ENCODE peak calls at places on chromosomes 7 and 10, in seven cellular contexts. A, U, E, S, G, F and X are unnamed samples.

GRCh38 chr10:4849555-4850242 is 23.7 kb downstream of the AKR1E2 start:
- DNase-seq in G (peak; percentile 93), A (peak; percentile 93), E (peak; percentile 96), U (peak; percentile 92), F (peak; percentile 85), S (peak; percentile 90), X (no peak)

GRCh38 chr7:108972009-108972408 is 402.3 kb downstream of the DNAJB9 start:
- DNase-seq in E (no peak), A (no peak), F (no peak), U (no peak), S (no peak), G (no peak), X (no peak)

GRCh38 chr7:45885264-45885882 is 2.9 kb upstream of the IGFBP1 start:
- DNase-seq in A (peak; percentile 31), F (no peak), U (no peak), E (peak; percentile 25), S (no peak), G (no peak), X (no peak)

GRCh38 chr10:30705625-30706149 is 76.1 kb upstream of the LYZL2 start:
- DNase-seq in A (no peak), U (no peak), F (peak; percentile 11), S (no peak), G (no peak), E (no peak), X (no peak)

GRCh38 chr10:79487296-79488194 is 24.8 kb upstream of the EIF5AL1 start:
- DNase-seq in S (no peak), A (no peak), G (no peak), F (peak; percentile 77), E (peak; percentile 49), U (peak; percentile 65), X (no peak)

GRCh38 chr10:71823356-71823755 is 27.7 kb downstream of the PSAP start:
- DNase-seq in U (no peak), E (no peak), F (no peak), G (peak; percentile 37), A (no peak), S (no peak), X (no peak)

GRCh38 chr7:137933270-137934017 is 68.4 kb downstream of the CREB3L2 start:
- DNase-seq in E (peak; percentile 48), S (no peak), G (no peak), U (no peak), F (peak; percentile 54), A (no peak), X (no peak)

GRCh38 chr10:35545878-35546631 is 59.1 kb upstream of the GJD4 start:
- DNase-seq in S (no peak), F (no peak), U (no peak), E (no peak), A (no peak), G (no peak), X (no peak)

GRCh38 chr10:74821501-74821900 is 4.9 kb upstream of the KAT6B start:
- DNase-seq in G (no peak), A (no peak), U (peak; percentile 70), E (no peak), S (no peak), F (no peak), X (no peak)

GRCh38 chr10:60536529-60537114 is 146.9 kb upstream of the ANK3 start:
- DNase-seq in S (no peak), U (no peak), E (peak; percentile 81), A (no peak), F (no peak), G (no peak), X (no peak)

GRCh38 chr10:102384053-102384452 is 11.5 kb upstream of the NFKB2 start:
- DNase-seq in F (peak; percentile 57), S (no peak), G (no peak), A (no peak), E (no peak), U (no peak), X (no peak)

GRCh38 chr7:52273685-52274610 is 761.5 kb upstream of the POM121L12 start:
- DNase-seq in E (peak; percentile 0), G (peak; percentile 85), S (no peak), U (peak; percentile 43), A (no peak), F (no peak), X (no peak)

GRCh38 chr10:17010363-17011145 is 119.1 kb downstream of the CUBN start:
- DNase-seq in E (no peak), G (no peak), F (no peak), S (no peak), U (no peak), A (no peak), X (no peak)

GRCh38 chr7:24924375-24924774 is 55.6 kb downstream of the OSBPL3 start:
- DNase-seq in G (no peak), U (no peak), S (no peak), E (no peak), F (no peak), A (no peak), X (no peak)

GRCh38 chr10:125694874-125695273 is 11.9 kb upstream of the TEX36 start:
- DNase-seq in F (no peak), S (no peak), A (no peak), E (peak; percentile 37), G (no peak), U (no peak), X (no peak)

GRCh38 chr10:125698599-125698998 is 15.6 kb upstream of the TEX36 start:
- DNase-seq in G (no peak), F (no peak), S (no peak), A (no peak), E (no peak), U (no peak), X (no peak)

GRCh38 chr10:125699562-125700143 is 16.7 kb upstream of the TEX36 start:
- DNase-seq in U (no peak), A (no peak), S (no peak), F (no peak), E (no peak), G (no peak), X (no peak)

DNA sequence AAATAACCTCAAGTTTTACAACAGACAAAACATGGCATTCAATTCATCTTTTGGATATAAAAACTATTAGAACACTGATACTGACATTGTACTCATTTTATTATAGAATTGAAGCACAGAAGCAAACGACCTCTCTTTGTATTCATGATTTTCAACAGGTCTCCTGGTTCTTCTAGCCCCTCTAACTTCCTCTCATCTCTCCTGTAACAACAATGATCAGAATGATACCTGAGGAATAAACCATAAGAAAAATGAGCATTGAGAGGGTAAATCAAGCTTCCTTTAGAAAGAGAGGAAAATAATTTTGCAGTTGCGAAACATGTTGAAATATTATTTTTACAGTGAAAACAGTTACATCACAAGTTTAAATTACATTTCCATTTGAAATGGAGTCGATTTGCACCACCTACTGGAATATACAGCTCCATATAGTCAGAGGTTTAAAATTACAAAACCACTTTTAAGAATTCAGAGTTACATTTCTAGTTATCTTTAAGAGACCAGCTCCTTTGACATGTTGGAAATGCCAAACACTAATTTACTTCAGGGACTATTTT is 17.5 kb upstream of the TEX36 start:
- DNase-seq in U (no peak), F (peak; percentile 34), A (no peak), G (no peak), E (peak; percentile 13), S (no peak), X (no peak)
- TF ChIP-seq CTCF in U (no peak), F (no peak), A (no peak), G (no peak), E (peak; percentile 9), S (no peak), X (peak; percentile 83)

DNA sequence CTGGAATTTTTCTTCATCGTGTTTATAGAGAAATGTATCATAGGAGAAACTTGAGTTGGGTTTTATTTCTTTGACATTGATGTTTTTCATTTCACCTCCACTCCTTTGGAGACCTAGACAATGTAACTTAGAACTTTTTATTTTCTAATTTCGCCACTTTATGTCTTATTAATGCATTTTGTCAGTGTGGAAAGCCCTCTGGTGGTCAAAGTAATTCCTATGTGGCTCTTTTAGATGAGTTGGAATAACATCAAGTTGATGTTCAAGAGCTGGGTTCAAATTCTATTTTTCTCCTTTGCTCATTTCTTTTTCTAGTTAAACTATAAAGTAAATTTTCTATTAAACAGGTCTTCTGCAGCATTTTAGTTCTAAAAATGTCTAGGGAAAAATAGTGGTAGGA is 478.6 kb downstream of the LRMDA start:
- DNase-seq in G (no peak), E (peak; percentile 48), U (no peak), S (no peak), A (no peak), F (peak; percentile 32), X (no peak)
- TF ChIP-seq CTCF in G (peak; percentile 41), E (peak; percentile 49), U (peak; percentile 51), S (no peak), A (peak; percentile 37), F (peak; percentile 33), X (peak; percentile 80)

GRCh38 chr10:126465771-126466170 is 77.5 kb upstream of the ADAM12 start:
- DNase-seq in F (no peak), E (no peak), U (no peak), S (no peak), A (no peak), G (no peak), X (no peak)
- TF ChIP-seq CTCF in F (no peak), E (no peak), U (no peak), S (no peak), A (no peak), G (no peak), X (peak; percentile 22)

DNA sequence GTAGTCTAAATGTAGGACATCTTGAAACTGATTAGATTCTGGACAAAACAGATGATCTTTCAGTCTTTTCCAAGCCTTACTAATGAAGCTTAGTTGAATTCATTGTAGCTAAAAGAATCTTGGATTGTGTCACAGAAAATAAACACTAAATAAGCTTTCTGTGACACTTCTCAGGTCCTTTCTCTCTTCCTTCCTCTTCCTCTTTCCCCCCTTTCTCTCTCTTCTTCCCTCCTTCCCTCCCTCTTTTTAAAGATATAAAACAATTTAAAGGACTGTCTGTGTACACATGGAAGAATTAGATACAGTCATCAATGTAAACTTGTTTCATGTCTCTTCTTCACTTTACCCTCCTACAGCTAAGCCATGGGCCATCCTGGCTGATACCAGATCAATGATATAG is 5.3 kb upstream of the COMMD3 start:
- DNase-seq in S (no peak), E (no peak), A (no peak), G (no peak), F (no peak), U (no peak), X (no peak)
- TF ChIP-seq CTCF in S (no peak), E (no peak), A (no peak), G (no peak), F (no peak), U (no peak), X (no peak)

DNA sequence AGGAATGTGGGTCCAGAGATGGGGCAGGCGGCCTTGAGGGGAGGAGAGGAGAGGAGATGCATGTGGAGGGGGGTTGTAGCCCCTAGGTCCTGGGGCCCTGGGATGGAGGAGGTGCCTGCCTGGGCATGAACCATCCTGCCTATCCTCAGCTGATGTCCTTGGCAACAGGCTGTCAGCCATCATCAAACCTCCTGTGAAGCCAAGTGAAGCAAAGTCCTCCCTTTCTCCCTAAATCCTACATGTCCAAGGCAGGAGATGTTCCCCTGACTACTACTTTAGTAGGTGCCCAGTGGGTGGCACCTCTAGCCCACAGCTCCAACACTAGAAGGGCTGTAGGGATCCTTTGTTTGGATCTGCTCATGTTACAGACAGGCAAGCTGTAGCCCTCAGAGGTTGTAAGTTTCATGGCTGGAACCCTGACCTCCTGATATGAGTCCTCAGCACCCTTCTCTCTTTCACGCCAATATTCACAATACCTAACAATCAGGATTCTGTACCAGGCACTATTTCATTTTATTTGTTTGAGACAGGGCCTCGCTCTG is 66.6 kb upstream of the SYPL1 start:
- DNase-seq in F (peak; percentile 36), G (no peak), U (no peak), A (no peak), S (no peak), E (peak; percentile 50), X (no peak)
- TF ChIP-seq CTCF in F (peak; percentile 14), G (no peak), U (no peak), A (peak; percentile 12), S (no peak), E (peak; percentile 54), X (peak; percentile 75)

GRCh38 chr7:120813089-120813488 is 44.9 kb downstream of the TSPAN12 start:
- DNase-seq in U (no peak), S (no peak), A (no peak), G (no peak), E (no peak), F (no peak), X (no peak)
- TF ChIP-seq CTCF in U (no peak), S (no peak), A (no peak), G (no peak), E (no peak), F (no peak), X (no peak)